ENCODE peak calls at places on chromosomes 6 and 20, in five cellular contexts. One of them, this sample, is unnamed.

GRCh38 chr6:137968901-137969300 is 101.8 kb downstream of the TNFAIP3 start:
- DNase-seq in coronary artery: no peak
- DNase-seq in H9: no peak
- DNase-seq in GM13976: peak
- DNase-seq in GM12865: no peak
- DNase-seq in this sample: no peak

GRCh38 chr6:48817714-48818113 is 645.3 kb downstream of the MMUT start:
- DNase-seq in GM13976: no peak
- DNase-seq in H9: no peak
- DNase-seq in coronary artery: no peak
- DNase-seq in GM12865: no peak
- DNase-seq in this sample: no peak

GRCh38 chr20:62907377-62908317 is 18.7 kb downstream of the DIDO1 start:
- DNase-seq in GM12865: no peak
- DNase-seq in GM13976: no peak
- DNase-seq in coronary artery: no peak
- DNase-seq in H9: peak
- DNase-seq in this sample: no peak

GRCh38 chr20:39291301-39291700 is 329.2 kb downstream of the DHX35 start:
- DNase-seq in coronary artery: no peak
- DNase-seq in H9: no peak
- DNase-seq in GM12865: no peak
- DNase-seq in GM13976: no peak
- DNase-seq in this sample: no peak

GRCh38 chr20:59749293-59749680 is 144.9 kb downstream of the PHACTR3 start:
- DNase-seq in H9: no peak
- DNase-seq in GM13976: no peak
- DNase-seq in coronary artery: no peak
- DNase-seq in GM12865: no peak
- DNase-seq in this sample: no peak

GRCh38 chr20:51500936-51501335 is 41.6 kb downstream of the NFATC2 start:
- DNase-seq in GM12865: no peak
- DNase-seq in coronary artery: no peak
- DNase-seq in GM13976: peak
- DNase-seq in H9: no peak
- DNase-seq in this sample: no peak

GRCh38 chr6:33197431-33198048 is 2.9 kb downstream of the RXRB start:
- DNase-seq in H9: peak
- DNase-seq in GM12865: peak
- DNase-seq in coronary artery: no peak
- DNase-seq in GM13976: peak
- DNase-seq in this sample: no peak

GRCh38 chr6:142756215-142756630 is 188.8 kb downstream of the HIVEP2 start:
- DNase-seq in coronary artery: no peak
- DNase-seq in GM13976: no peak
- DNase-seq in H9: peak
- DNase-seq in GM12865: no peak
- DNase-seq in this sample: no peak

GRCh38 chr20:2585811-2586210 is 49.4 kb downstream of the TMC2 start:
- DNase-seq in GM13976: no peak
- DNase-seq in H9: no peak
- DNase-seq in coronary artery: no peak
- DNase-seq in GM12865: no peak
- DNase-seq in this sample: no peak

GRCh38 chr6:17490724-17491123 is 97.3 kb downstream of the CAP2 start:
- DNase-seq in GM13976: no peak
- DNase-seq in coronary artery: no peak
- DNase-seq in H9: no peak
- DNase-seq in GM12865: peak
- DNase-seq in this sample: no peak

GRCh38 chr6:12324741-12325140 is 34.6 kb downstream of the EDN1 start:
- DNase-seq in H9: no peak
- DNase-seq in coronary artery: no peak
- DNase-seq in GM13976: no peak
- DNase-seq in GM12865: no peak
- DNase-seq in this sample: peak

GRCh38 chr6:36319436-36319762 is 17.3 kb downstream of the BNIP5 start:
- DNase-seq in GM13976: no peak
- DNase-seq in GM12865: no peak
- DNase-seq in H9: no peak
- DNase-seq in coronary artery: no peak
- DNase-seq in this sample: no peak

GRCh38 chr6:2296781-2297180 is 51.4 kb upstream of the GMDS start:
- DNase-seq in GM12865: no peak
- DNase-seq in coronary artery: no peak
- DNase-seq in GM13976: no peak
- DNase-seq in H9: peak
- DNase-seq in this sample: no peak

GRCh38 chr20:40855269-40855668 is 166.2 kb upstream of the MAFB start:
- DNase-seq in GM12865: no peak
- DNase-seq in GM13976: no peak
- DNase-seq in H9: no peak
- DNase-seq in coronary artery: no peak
- DNase-seq in this sample: no peak

GRCh38 chr6:43910638-43911353 is 140.8 kb downstream of the VEGFA start:
- DNase-seq in H9: no peak
- DNase-seq in GM12865: no peak
- DNase-seq in GM13976: no peak
- DNase-seq in coronary artery: no peak
- DNase-seq in this sample: no peak

GRCh38 chr20:50788045-50788867 is 6.6 kb upstream of the BCAS4 start:
- DNase-seq in GM13976: no peak
- DNase-seq in GM12865: no peak
- DNase-seq in coronary artery: no peak
- DNase-seq in H9: no peak
- DNase-seq in this sample: no peak

GRCh38 chr6:119174879-119175817 is 96.7 kb upstream of the FAM184A start:
- DNase-seq in GM13976: no peak
- DNase-seq in H9: no peak
- DNase-seq in GM12865: no peak
- DNase-seq in coronary artery: no peak
- DNase-seq in this sample: no peak

GRCh38 chr6:131862486-131862885 is 54.7 kb downstream of the ENPP1 start:
- DNase-seq in GM12865: no peak
- DNase-seq in H9: no peak
- DNase-seq in coronary artery: no peak
- DNase-seq in GM13976: no peak
- DNase-seq in this sample: no peak

GRCh38 chr6:85360794-85361642 is 88.9 kb upstream of the NT5E start:
- DNase-seq in GM13976: no peak
- DNase-seq in GM12865: peak
- DNase-seq in H9: no peak
- DNase-seq in coronary artery: no peak
- DNase-seq in this sample: no peak

GRCh38 chr20:35315199-35316020 is 23.2 kb upstream of the FAM83C start:
- DNase-seq in GM13976: no peak
- DNase-seq in coronary artery: no peak
- DNase-seq in GM12865: no peak
- DNase-seq in H9: no peak
- DNase-seq in this sample: no peak

GRCh38 chr6:111727041-111727440 is 121.4 kb upstream of the TRAF3IP2 start:
- DNase-seq in coronary artery: no peak
- DNase-seq in GM12865: no peak
- DNase-seq in GM13976: no peak
- DNase-seq in H9: no peak
- DNase-seq in this sample: no peak

GRCh38 chr20:58308680-58309527 is 611 bp upstream of the RAB22A start:
- DNase-seq in coronary artery: peak
- DNase-seq in H9: peak
- DNase-seq in GM13976: peak
- DNase-seq in GM12865: peak
- DNase-seq in this sample: peak

GRCh38 chr6:141607956-141608355 is 524.8 kb upstream of the GJE1 start:
- DNase-seq in H9: no peak
- DNase-seq in GM13976: no peak
- DNase-seq in coronary artery: no peak
- DNase-seq in GM12865: no peak
- DNase-seq in this sample: no peak

DNA sequence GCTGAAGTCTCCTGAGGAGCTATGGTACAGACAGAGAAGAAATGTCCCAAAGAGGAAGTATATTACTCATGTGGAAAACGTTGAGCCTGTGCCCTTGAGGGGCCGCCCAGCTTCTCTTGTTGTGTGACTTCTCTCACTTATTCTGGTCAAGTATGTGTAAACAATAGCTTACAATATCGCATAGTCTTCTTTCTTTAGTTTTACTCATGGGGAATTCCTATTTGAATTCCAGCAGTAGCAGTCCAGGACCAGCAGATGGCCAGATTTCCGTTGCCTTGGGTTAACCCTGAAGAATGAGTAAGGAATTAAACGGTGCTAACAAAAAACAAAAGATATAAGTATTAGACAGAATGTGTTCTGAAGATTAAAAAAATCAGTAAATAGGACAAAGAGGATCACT is 522.0 kb upstream of the GJE1 start:
- DNase-seq in GM12865: no peak
- DNase-seq in coronary artery: no peak
- DNase-seq in GM13976: no peak
- DNase-seq in H9: no peak
- DNase-seq in this sample: no peak
- TF ChIP-seq CTCF in GM12865: no peak
- TF ChIP-seq CTCF in coronary artery: no peak
- TF ChIP-seq CTCF in GM13976: no peak
- TF ChIP-seq CTCF in H9: peak
- TF ChIP-seq CTCF in this sample: peak

DNA sequence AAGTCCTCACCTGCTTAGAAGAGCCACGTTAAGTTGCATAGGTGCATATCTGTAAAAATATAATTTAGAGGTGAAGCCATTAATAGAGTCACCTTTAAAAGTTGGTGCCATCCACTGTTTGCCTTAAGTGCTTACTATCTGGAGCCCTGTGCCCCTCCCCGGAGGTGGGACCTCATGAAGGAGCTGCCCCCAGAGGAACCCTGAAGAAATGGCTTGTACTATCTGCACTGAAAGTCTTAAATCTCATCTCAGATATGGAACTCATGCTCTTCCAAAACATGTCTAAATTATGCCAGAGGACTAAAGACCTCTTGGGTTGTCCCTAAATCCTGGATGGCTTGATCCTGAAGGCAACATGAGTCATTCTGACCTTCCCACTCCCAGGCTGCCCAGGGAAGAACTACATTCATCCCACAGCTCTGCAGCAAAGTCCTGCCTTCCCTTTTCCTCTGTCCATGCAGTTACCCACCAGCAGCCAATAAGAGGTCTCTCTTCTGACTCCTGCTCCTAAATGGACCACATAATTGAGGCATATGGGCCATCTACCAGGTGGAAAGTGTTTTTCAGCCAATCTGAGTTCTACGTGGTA is 85.3 kb downstream of the ASXL1 start:
- DNase-seq in GM12865: no peak
- DNase-seq in coronary artery: no peak
- DNase-seq in H9: no peak
- DNase-seq in GM13976: no peak
- DNase-seq in this sample: no peak
- TF ChIP-seq CTCF in GM12865: no peak
- TF ChIP-seq CTCF in coronary artery: no peak
- TF ChIP-seq CTCF in H9: no peak
- TF ChIP-seq CTCF in GM13976: no peak
- TF ChIP-seq CTCF in this sample: no peak

DNA sequence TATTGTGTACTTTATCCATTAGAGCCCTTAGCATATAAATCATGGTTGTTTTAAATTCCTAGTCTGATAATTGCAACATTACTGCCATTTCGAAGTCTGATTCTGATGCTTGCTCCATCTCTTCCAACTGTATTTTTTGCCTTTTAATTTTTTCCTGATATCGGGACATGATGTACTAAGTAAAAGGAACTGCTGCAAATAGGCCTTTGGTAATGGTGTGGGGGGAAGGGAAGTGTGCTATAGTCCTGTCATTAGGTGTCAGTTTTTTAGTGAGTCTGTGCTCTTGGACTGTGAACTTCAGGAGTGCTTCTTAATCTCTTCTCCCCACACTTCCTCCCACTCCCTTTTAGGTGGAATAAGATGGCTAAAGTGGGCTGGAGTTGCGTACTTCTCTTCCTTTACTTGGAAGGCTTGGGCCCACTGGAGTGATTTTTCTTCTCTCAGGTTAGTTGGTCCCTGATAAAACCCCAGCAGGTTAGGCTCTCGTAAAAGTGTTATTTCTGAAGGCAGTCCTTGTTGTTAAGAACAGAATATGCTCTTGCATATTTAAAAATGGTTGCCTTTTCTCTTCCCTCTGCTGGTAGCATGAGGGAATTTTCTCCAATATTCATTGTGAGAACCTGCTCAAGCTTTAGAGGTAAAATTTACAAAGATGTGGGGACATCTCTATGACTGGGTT is 18.1 kb downstream of the STXBP5 start:
- DNase-seq in GM13976: no peak
- DNase-seq in coronary artery: no peak
- DNase-seq in GM12865: peak
- DNase-seq in H9: no peak
- DNase-seq in this sample: no peak
- TF ChIP-seq CTCF in GM13976: no peak
- TF ChIP-seq CTCF in coronary artery: no peak
- TF ChIP-seq CTCF in GM12865: peak
- TF ChIP-seq CTCF in H9: peak
- TF ChIP-seq CTCF in this sample: peak

GRCh38 chr6:127464881-127465459 is 5.8 kb upstream of the KIAA0408 start:
- DNase-seq in coronary artery: peak
- DNase-seq in GM12865: peak
- DNase-seq in H9: peak
- DNase-seq in GM13976: peak
- DNase-seq in this sample: peak
- TF ChIP-seq CTCF in coronary artery: peak
- TF ChIP-seq CTCF in GM12865: peak
- TF ChIP-seq CTCF in H9: peak
- TF ChIP-seq CTCF in GM13976: peak
- TF ChIP-seq CTCF in this sample: peak